ENCODE peak calls at places on chromosomes 4 and X, in five cellular contexts. T, F, G, R and P are unnamed samples. For H3K4me1 and H3K27me3, the result is how much of the 10 kb centered on the place peaks cover.

GRCh38 chrX:11351375-11352295 is 58.4 kb downstream of the AMELX start:
- DNase-seq in T (peak), F (no peak), G (peak), R (peak), P (no peak)

GRCh38 chr4:8044699-8045098 is 105.0 kb upstream of the AFAP1 start:
- DNase-seq in T (no peak), F (no peak), G (no peak), R (no peak), P (peak)

GRCh38 chrX:117711774-117712173 is 404.8 kb downstream of the KLHL13 start:
- DNase-seq in T (no peak), F (no peak), G (no peak), R (no peak), P (peak)

GRCh38 chr4:48243897-48244296 is 25.7 kb downstream of the TEC start:
- DNase-seq in T (no peak), F (no peak), G (no peak), R (no peak), P (no peak)

GRCh38 chrX:47873123-47873522 is 36.4 kb downstream of the ZNF81 start:
- DNase-seq in T (no peak), F (no peak), G (no peak), R (no peak), P (no peak)

GRCh38 chr4:159002950-159003349 is 99.9 kb upstream of the RAPGEF2 start:
- DNase-seq in T (no peak), F (no peak), G (no peak), R (no peak), P (no peak)

GRCh38 chr4:3655485-3656429 is 110.4 kb upstream of the ADRA2C start:
- DNase-seq in T (no peak), F (no peak), G (no peak), R (no peak), P (no peak)

GRCh38 chr4:168651374-168651773 is 154.5 kb downstream of the PALLD start:
- DNase-seq in T (no peak), F (no peak), G (no peak), R (no peak), P (no peak)

GRCh38 chr4:63831590-63831989 is 577.7 kb downstream of the TECRL start:
- DNase-seq in T (no peak), F (no peak), G (no peak), R (no peak), P (no peak)

GRCh38 chrX:109830704-109831206 is 97.7 kb upstream of the ACSL4 start:
- DNase-seq in T (no peak), F (no peak), G (no peak), R (peak), P (no peak)

GRCh38 chr4:10201356-10202223 is 85.0 kb upstream of the WDR1 start:
- DNase-seq in T (no peak), F (no peak), G (no peak), R (no peak), P (peak)

GRCh38 chr4:15765910-15766703 is 12.0 kb upstream of the CD38 start:
- DNase-seq in T (no peak), F (peak), G (no peak), R (no peak), P (peak)

GRCh38 chr4:1910643-1911042 is 39.5 kb downstream of the NSD2 start:
- DNase-seq in T (peak), F (no peak), G (no peak), R (peak), P (peak)

GRCh38 chrX:152658302-152658701 is 20.6 kb downstream of the GABRQ start:
- DNase-seq in T (no peak), F (no peak), G (no peak), R (no peak), P (no peak)

GRCh38 chr4:11589676-11590075 is 161.0 kb upstream of the HS3ST1 start:
- DNase-seq in T (no peak), F (no peak), G (no peak), R (peak), P (no peak)

GRCh38 chr4:8573266-8573665 is 6.9 kb upstream of the GPR78 start:
- DNase-seq in T (no peak), F (no peak), G (no peak), R (no peak), P (no peak)

GRCh38 chr4:110886856-110887255 is 264.0 kb upstream of the PITX2 start:
- DNase-seq in T (no peak), F (no peak), G (no peak), R (no peak), P (no peak)

GRCh38 chr4:5824227-5824626 is 68.7 kb downstream of the CRMP1 start:
- DNase-seq in T (no peak), F (no peak), G (no peak), R (no peak), P (no peak)

GRCh38 chr4:118941149-118941548 is 52.5 kb downstream of the SYNPO2 start:
- DNase-seq in T (no peak), F (no peak), G (peak), R (peak), P (peak)

GRCh38 chrX:120315776-120316175 is 4.5 kb upstream of the TMEM255A start:
- DNase-seq in T (no peak), F (no peak), G (no peak), R (no peak), P (no peak)

GRCh38 chrX:126701380-126701779 is 118.1 kb upstream of the PRR32 start:
- DNase-seq in T (no peak), F (no peak), G (no peak), R (no peak), P (peak)

GRCh38 chrX:64976673-64977040 is 407 bp upstream of the ZC4H2 start:
- DNase-seq in T (no peak), F (no peak), G (no peak), R (no peak), P (no peak)

GRCh38 chr4:113146876-113147358 is 97.5 kb downstream of the ANK2 start:
- DNase-seq in T (no peak), F (no peak), G (no peak), R (peak), P (no peak)

GRCh38 chr4:113142351-113142750 is 92.9 kb downstream of the ANK2 start:
- DNase-seq in T (no peak), F (no peak), G (no peak), R (no peak), P (peak)

GRCh38 chr4:113147498-113148231 is 98.2 kb downstream of the ANK2 start:
- DNase-seq in T (no peak), F (no peak), G (no peak), R (no peak), P (no peak)

GRCh38 chr4:113145519-113146291 is 96.3 kb downstream of the ANK2 start:
- DNase-seq in T (no peak), F (no peak), G (no peak), R (peak), P (peak)

GRCh38 chr4:113145147-113145518 is 95.7 kb downstream of the ANK2 start:
- DNase-seq in T (no peak), F (no peak), G (no peak), R (no peak), P (no peak)
- H3K4me3 ChIP-seq in T (no peak), F (no peak), G (no peak), R (no peak), P (no peak)

DNA sequence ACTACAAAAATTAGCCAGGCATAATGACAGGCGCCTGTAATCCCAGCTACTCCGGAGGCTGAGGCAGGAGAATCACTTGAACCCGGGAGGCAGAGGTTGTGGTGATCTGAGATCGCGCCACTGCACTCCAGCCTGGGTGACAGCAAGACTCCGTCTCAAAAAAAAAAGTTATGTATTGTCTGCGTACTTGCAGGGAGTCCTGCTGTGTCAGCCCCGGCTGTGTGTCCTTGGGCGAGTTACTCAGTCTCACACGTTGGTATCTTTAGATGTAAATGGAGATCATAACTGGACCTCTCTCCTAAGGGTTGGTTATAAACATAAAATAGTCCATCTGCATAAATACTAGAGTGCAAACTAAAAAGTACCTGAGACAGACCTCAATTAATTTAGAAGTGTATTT is 22.7 kb upstream of the TBC1D14 start:
- DNase-seq in T (no peak), F (no peak), G (no peak), R (no peak), P (no peak)
- H3K4me1 ChIP-seq in T (under half), F (under half), G (under half), R (under half), P (under half)

DNA sequence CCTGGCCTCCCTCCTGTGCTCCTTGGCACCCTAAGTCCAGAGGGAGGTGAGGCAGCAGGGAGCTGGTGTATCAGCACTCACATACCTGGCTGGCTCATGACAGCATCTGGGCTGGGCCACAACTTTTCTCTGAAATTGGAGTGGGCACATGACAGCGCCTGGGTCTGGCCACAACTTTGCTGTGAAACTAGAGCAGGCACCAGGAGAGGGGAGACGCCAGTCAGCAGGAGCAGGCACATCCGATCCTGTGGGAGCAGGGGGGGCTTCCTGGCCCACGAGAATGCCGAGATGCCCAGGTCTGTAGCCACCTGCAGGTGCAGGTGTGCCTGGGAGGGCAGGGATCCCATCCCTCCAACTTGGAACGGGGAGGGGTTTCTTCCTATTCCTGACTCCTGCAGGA is 69.7 kb upstream of the PPP3CA start:
- DNase-seq in T (no peak), F (no peak), G (no peak), R (no peak), P (no peak)
- H3K27me3 ChIP-seq in T (under half), F (under half), G (under half), R (under half), P (under half)

GRCh38 chrX:129678176-129678880 is 23.6 kb upstream of the APLN start:
- DNase-seq in T (peak), F (peak), G (no peak), R (no peak), P (no peak)
- H3K4me3 ChIP-seq in T (peak), F (peak), G (peak), R (no peak), P (peak)

GRCh38 chr4:52577285-52577968 is 81.7 kb downstream of the USP46 start:
- DNase-seq in T (no peak), F (no peak), G (no peak), R (peak), P (no peak)
- H3K4me1 ChIP-seq in T (under half), F (under half), G (under half), R (under half), P (under half)